ENCODE peak calls at places on chromosomes 5 and 9, in six cellular contexts. One of them, this sample, is unnamed.

GRCh38 chr5:33310471-33310870 is 130.3 kb upstream of the TARS1 start:
- DNase-seq in activated naive CD4-positive, alpha-beta T cell: no peak
- DNase-seq in A549: peak
- DNase-seq in ureter: no peak
- DNase-seq in omental fat pad: no peak
- DNase-seq in HFFc6: peak
- DNase-seq in this sample: no peak

GRCh38 chr5:77631166-77631582 is 7.3 kb downstream of the OTP start:
- DNase-seq in A549: no peak
- DNase-seq in ureter: no peak
- DNase-seq in omental fat pad: no peak
- DNase-seq in HFFc6: no peak
- DNase-seq in activated naive CD4-positive, alpha-beta T cell: no peak
- DNase-seq in this sample: no peak

GRCh38 chr5:65874241-65874640 is 52.1 kb upstream of the ERBIN start:
- DNase-seq in activated naive CD4-positive, alpha-beta T cell: no peak
- DNase-seq in A549: no peak
- DNase-seq in ureter: no peak
- DNase-seq in omental fat pad: no peak
- DNase-seq in HFFc6: peak
- DNase-seq in this sample: no peak

GRCh38 chr9:85212209-85212608 is 529.5 kb downstream of the AGTPBP1 start:
- DNase-seq in omental fat pad: no peak
- DNase-seq in activated naive CD4-positive, alpha-beta T cell: no peak
- DNase-seq in A549: peak
- DNase-seq in ureter: no peak
- DNase-seq in HFFc6: no peak
- DNase-seq in this sample: no peak

GRCh38 chr9:129483467-129484324 is 137.2 kb downstream of the C9orf50 start:
- DNase-seq in ureter: peak
- DNase-seq in activated naive CD4-positive, alpha-beta T cell: no peak
- DNase-seq in HFFc6: peak
- DNase-seq in omental fat pad: no peak
- DNase-seq in A549: peak
- DNase-seq in this sample: peak

GRCh38 chr9:97475079-97475478 is 26.4 kb upstream of the TMOD1 start:
- DNase-seq in HFFc6: peak
- DNase-seq in A549: no peak
- DNase-seq in ureter: no peak
- DNase-seq in omental fat pad: no peak
- DNase-seq in activated naive CD4-positive, alpha-beta T cell: no peak
- DNase-seq in this sample: no peak

GRCh38 chr5:129400395-129400983 is 59.6 kb upstream of the ADAMTS19 start:
- DNase-seq in ureter: no peak
- DNase-seq in A549: no peak
- DNase-seq in activated naive CD4-positive, alpha-beta T cell: no peak
- DNase-seq in HFFc6: no peak
- DNase-seq in omental fat pad: no peak
- DNase-seq in this sample: no peak

GRCh38 chr9:23683476-23684095 is 142.5 kb downstream of the ELAVL2 start:
- DNase-seq in ureter: no peak
- DNase-seq in A549: no peak
- DNase-seq in HFFc6: no peak
- DNase-seq in omental fat pad: no peak
- DNase-seq in activated naive CD4-positive, alpha-beta T cell: no peak
- DNase-seq in this sample: no peak

GRCh38 chr5:52989025-52989780 is at the start of gene ITGA2:
- DNase-seq in A549: peak
- DNase-seq in ureter: peak
- DNase-seq in activated naive CD4-positive, alpha-beta T cell: no peak
- DNase-seq in omental fat pad: no peak
- DNase-seq in HFFc6: peak
- DNase-seq in this sample: peak

GRCh38 chr5:131589510-131590348 is 45.3 kb downstream of the RAPGEF6 start:
- DNase-seq in activated naive CD4-positive, alpha-beta T cell: no peak
- DNase-seq in ureter: no peak
- DNase-seq in A549: peak
- DNase-seq in omental fat pad: no peak
- DNase-seq in HFFc6: peak
- DNase-seq in this sample: no peak

GRCh38 chr5:32628049-32628803 is 42.9 kb downstream of the SUB1 start:
- DNase-seq in HFFc6: no peak
- DNase-seq in A549: peak
- DNase-seq in ureter: no peak
- DNase-seq in omental fat pad: no peak
- DNase-seq in activated naive CD4-positive, alpha-beta T cell: no peak
- DNase-seq in this sample: no peak

GRCh38 chr5:32450952-32451351 is 6.4 kb upstream of the ZFR start:
- DNase-seq in A549: peak
- DNase-seq in HFFc6: no peak
- DNase-seq in omental fat pad: no peak
- DNase-seq in ureter: no peak
- DNase-seq in activated naive CD4-positive, alpha-beta T cell: no peak
- DNase-seq in this sample: no peak

GRCh38 chr9:83933804-83934203 is 12.6 kb upstream of the KIF27 start:
- DNase-seq in A549: peak
- DNase-seq in omental fat pad: no peak
- DNase-seq in HFFc6: no peak
- DNase-seq in ureter: no peak
- DNase-seq in activated naive CD4-positive, alpha-beta T cell: no peak
- DNase-seq in this sample: no peak

GRCh38 chr5:39175273-39175955 is 43.9 kb downstream of the FYB1 start:
- DNase-seq in HFFc6: no peak
- DNase-seq in ureter: no peak
- DNase-seq in A549: no peak
- DNase-seq in omental fat pad: no peak
- DNase-seq in activated naive CD4-positive, alpha-beta T cell: no peak
- DNase-seq in this sample: no peak

GRCh38 chr5:98031926-98032325 is 741.5 kb upstream of the RGMB start:
- DNase-seq in ureter: no peak
- DNase-seq in HFFc6: peak
- DNase-seq in omental fat pad: no peak
- DNase-seq in A549: no peak
- DNase-seq in activated naive CD4-positive, alpha-beta T cell: no peak
- DNase-seq in this sample: no peak

GRCh38 chr5:142925795-142926194 is 155.6 kb downstream of the ARHGAP26 start:
- DNase-seq in A549: peak
- DNase-seq in HFFc6: peak
- DNase-seq in activated naive CD4-positive, alpha-beta T cell: no peak
- DNase-seq in ureter: no peak
- DNase-seq in omental fat pad: no peak
- DNase-seq in this sample: no peak

GRCh38 chr5:152595327-152595890 is 190.3 kb upstream of the NMUR2 start:
- DNase-seq in A549: no peak
- DNase-seq in HFFc6: no peak
- DNase-seq in activated naive CD4-positive, alpha-beta T cell: no peak
- DNase-seq in ureter: no peak
- DNase-seq in omental fat pad: no peak
- DNase-seq in this sample: no peak

GRCh38 chr5:14479143-14479701 is 102.4 kb upstream of the OTULINL start:
- DNase-seq in A549: no peak
- DNase-seq in HFFc6: no peak
- DNase-seq in omental fat pad: no peak
- DNase-seq in activated naive CD4-positive, alpha-beta T cell: no peak
- DNase-seq in ureter: no peak
- DNase-seq in this sample: no peak

GRCh38 chr9:74570879-74571512 is 73.9 kb downstream of the RORB start:
- DNase-seq in activated naive CD4-positive, alpha-beta T cell: no peak
- DNase-seq in omental fat pad: no peak
- DNase-seq in A549: peak
- DNase-seq in HFFc6: peak
- DNase-seq in ureter: no peak
- DNase-seq in this sample: no peak

GRCh38 chr5:149881874-149882273 is 62.7 kb downstream of the PDE6A start:
- DNase-seq in HFFc6: no peak
- DNase-seq in ureter: no peak
- DNase-seq in activated naive CD4-positive, alpha-beta T cell: no peak
- DNase-seq in A549: no peak
- DNase-seq in omental fat pad: no peak
- DNase-seq in this sample: no peak

GRCh38 chr9:7376838-7377237 is 422.7 kb downstream of the DMAC1 start:
- DNase-seq in activated naive CD4-positive, alpha-beta T cell: no peak
- DNase-seq in HFFc6: no peak
- DNase-seq in A549: no peak
- DNase-seq in omental fat pad: no peak
- DNase-seq in ureter: no peak
- DNase-seq in this sample: no peak

GRCh38 chr5:166625210-166625865 is 1666.1 kb upstream of the WWC1 start:
- DNase-seq in HFFc6: no peak
- DNase-seq in A549: no peak
- DNase-seq in omental fat pad: no peak
- DNase-seq in activated naive CD4-positive, alpha-beta T cell: no peak
- DNase-seq in ureter: no peak
- DNase-seq in this sample: no peak

GRCh38 chr5:172769324-172769597 is 1.7 kb downstream of the DUSP1 start:
- DNase-seq in HFFc6: no peak
- DNase-seq in omental fat pad: no peak
- DNase-seq in ureter: no peak
- DNase-seq in activated naive CD4-positive, alpha-beta T cell: no peak
- DNase-seq in A549: no peak
- DNase-seq in this sample: no peak

GRCh38 chr9:77997611-77998349 is 33.8 kb downstream of the GNAQ start:
- DNase-seq in activated naive CD4-positive, alpha-beta T cell: no peak
- DNase-seq in A549: no peak
- DNase-seq in HFFc6: no peak
- DNase-seq in ureter: no peak
- DNase-seq in omental fat pad: no peak
- DNase-seq in this sample: no peak

This sample was measured in mucosa of gallbladder.